ENCODE peak calls at places on chromosomes 11 and 22, in four cellular contexts. One of them, this sample, is unnamed.

GRCh38 chr11:66878554-66878953 is 21.7 kb downstream of the LRFN4 start:
- DNase-seq in mesothelial cell of epicardium: no peak
- DNase-seq in astrocyte of the cerebellum: no peak
- DNase-seq in tibial nerve: no peak
- DNase-seq in this sample: no peak

GRCh38 chr22:47613606-47614350 is 851.3 kb downstream of the TBC1D22A start:
- DNase-seq in mesothelial cell of epicardium: no peak
- DNase-seq in astrocyte of the cerebellum: no peak
- DNase-seq in tibial nerve: no peak
- DNase-seq in this sample: no peak

GRCh38 chr22:23166841-23167610 is 13.3 kb upstream of the BCR start:
- DNase-seq in astrocyte of the cerebellum: no peak
- DNase-seq in mesothelial cell of epicardium: no peak
- DNase-seq in tibial nerve: no peak
- DNase-seq in this sample: no peak

GRCh38 chr11:115776916-115777315 is 272.7 kb upstream of the CADM1 start:
- DNase-seq in tibial nerve: no peak
- DNase-seq in mesothelial cell of epicardium: no peak
- DNase-seq in astrocyte of the cerebellum: no peak
- DNase-seq in this sample: no peak

GRCh38 chr22:38270091-38270972 is 2.5 kb downstream of the TMEM184B start:
- DNase-seq in mesothelial cell of epicardium: no peak
- DNase-seq in astrocyte of the cerebellum: no peak
- DNase-seq in tibial nerve: no peak
- DNase-seq in this sample: no peak

GRCh38 chr11:124717786-124718634 is 21.7 kb upstream of the NRGN start:
- DNase-seq in astrocyte of the cerebellum: peak; percentile 20
- DNase-seq in mesothelial cell of epicardium: peak; percentile 43
- DNase-seq in tibial nerve: no peak
- DNase-seq in this sample: no peak

GRCh38 chr11:58647866-58648265 is 25.4 kb downstream of the CNTF start:
- DNase-seq in tibial nerve: no peak
- DNase-seq in mesothelial cell of epicardium: no peak
- DNase-seq in astrocyte of the cerebellum: no peak
- DNase-seq in this sample: no peak

GRCh38 chr11:76663912-76664440 is 6.6 kb downstream of the LRRC32 start:
- DNase-seq in tibial nerve: peak; percentile 3
- DNase-seq in mesothelial cell of epicardium: no peak
- DNase-seq in astrocyte of the cerebellum: no peak
- DNase-seq in this sample: no peak

GRCh38 chr11:66238786-66239413 is 29.5 kb upstream of the RAB1B start:
- DNase-seq in astrocyte of the cerebellum: no peak
- DNase-seq in mesothelial cell of epicardium: no peak
- DNase-seq in tibial nerve: no peak
- DNase-seq in this sample: no peak

GRCh38 chr22:32333141-32333768 is 24.4 kb upstream of the RFPL3 start:
- DNase-seq in tibial nerve: no peak
- DNase-seq in mesothelial cell of epicardium: no peak
- DNase-seq in astrocyte of the cerebellum: no peak
- DNase-seq in this sample: no peak

GRCh38 chr11:126628790-126629621 is 273.5 kb downstream of the ST3GAL4 start:
- DNase-seq in tibial nerve: no peak
- DNase-seq in mesothelial cell of epicardium: no peak
- DNase-seq in astrocyte of the cerebellum: no peak
- DNase-seq in this sample: no peak

GRCh38 chr11:14067686-14068085 is 105.2 kb downstream of the SPON1 start:
- DNase-seq in mesothelial cell of epicardium: no peak
- DNase-seq in astrocyte of the cerebellum: no peak
- DNase-seq in tibial nerve: no peak
- DNase-seq in this sample: no peak

DNA sequence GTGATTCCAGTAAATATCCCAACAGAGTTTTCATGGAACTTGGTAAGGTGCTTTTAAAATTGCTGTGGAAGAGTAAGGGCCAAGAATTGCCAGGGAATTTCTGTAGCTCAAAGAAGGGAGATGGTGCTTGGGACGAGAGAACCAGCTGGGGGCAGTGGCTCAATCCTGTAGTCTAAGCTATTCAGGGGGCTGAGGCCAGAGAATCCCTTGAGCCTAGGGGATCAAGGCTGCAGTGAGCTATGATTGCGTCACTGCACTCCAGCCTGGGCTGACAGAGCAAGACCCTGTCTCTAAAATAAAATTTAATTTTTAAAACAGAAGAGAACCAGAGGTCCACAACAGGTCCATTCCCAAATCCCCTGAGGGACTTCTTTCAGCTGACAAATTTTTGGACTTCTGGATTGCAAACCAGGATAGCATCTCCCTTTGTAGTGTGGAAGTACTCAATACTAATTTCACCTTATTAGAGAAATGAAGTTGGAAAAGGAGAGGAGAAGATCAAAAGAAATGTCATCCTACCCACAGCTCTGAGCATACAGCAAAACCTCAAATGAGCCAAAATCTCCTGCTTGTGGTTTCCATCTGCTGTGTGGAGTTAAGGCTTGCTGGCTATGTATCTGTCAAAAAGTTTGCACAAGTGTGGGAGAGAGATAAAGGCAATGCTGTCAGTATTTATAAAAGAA is 59.2 kb upstream of the CLPB start:
- DNase-seq in tibial nerve: no peak
- DNase-seq in mesothelial cell of epicardium: no peak
- DNase-seq in astrocyte of the cerebellum: no peak
- DNase-seq in this sample: no peak
- TF ChIP-seq CTCF in tibial nerve: no peak
- TF ChIP-seq CTCF in mesothelial cell of epicardium: no peak
- TF ChIP-seq CTCF in astrocyte of the cerebellum: no peak
- TF ChIP-seq CTCF in this sample: no peak

GRCh38 chr22:41935015-41935908 is 8.7 kb upstream of the TNFRSF13C start:
- DNase-seq in astrocyte of the cerebellum: no peak
- DNase-seq in mesothelial cell of epicardium: no peak
- DNase-seq in tibial nerve: no peak
- DNase-seq in this sample: no peak

GRCh38 chr22:41940853-41941765 is 5.8 kb downstream of the CENPM start:
- DNase-seq in mesothelial cell of epicardium: peak; percentile 85
- DNase-seq in astrocyte of the cerebellum: peak; percentile 64
- DNase-seq in tibial nerve: peak; percentile 80
- DNase-seq in this sample: peak; percentile 82

GRCh38 chr22:41936894-41937169 is 10.1 kb downstream of the CENPM start:
- DNase-seq in tibial nerve: no peak
- DNase-seq in astrocyte of the cerebellum: no peak
- DNase-seq in mesothelial cell of epicardium: no peak
- DNase-seq in this sample: no peak

GRCh38 chr22:41943661-41944209 is 3.2 kb downstream of the CENPM start:
- DNase-seq in astrocyte of the cerebellum: no peak
- DNase-seq in mesothelial cell of epicardium: no peak
- DNase-seq in tibial nerve: no peak
- DNase-seq in this sample: no peak

GRCh38 chr22:41939981-41940852 is 6.7 kb downstream of the CENPM start:
- DNase-seq in tibial nerve: no peak
- DNase-seq in astrocyte of the cerebellum: no peak
- DNase-seq in mesothelial cell of epicardium: no peak
- DNase-seq in this sample: no peak
- TF ChIP-seq CTCF in tibial nerve: no peak
- TF ChIP-seq CTCF in astrocyte of the cerebellum: no peak
- TF ChIP-seq CTCF in mesothelial cell of epicardium: no peak
- TF ChIP-seq CTCF in this sample: no peak

DNA sequence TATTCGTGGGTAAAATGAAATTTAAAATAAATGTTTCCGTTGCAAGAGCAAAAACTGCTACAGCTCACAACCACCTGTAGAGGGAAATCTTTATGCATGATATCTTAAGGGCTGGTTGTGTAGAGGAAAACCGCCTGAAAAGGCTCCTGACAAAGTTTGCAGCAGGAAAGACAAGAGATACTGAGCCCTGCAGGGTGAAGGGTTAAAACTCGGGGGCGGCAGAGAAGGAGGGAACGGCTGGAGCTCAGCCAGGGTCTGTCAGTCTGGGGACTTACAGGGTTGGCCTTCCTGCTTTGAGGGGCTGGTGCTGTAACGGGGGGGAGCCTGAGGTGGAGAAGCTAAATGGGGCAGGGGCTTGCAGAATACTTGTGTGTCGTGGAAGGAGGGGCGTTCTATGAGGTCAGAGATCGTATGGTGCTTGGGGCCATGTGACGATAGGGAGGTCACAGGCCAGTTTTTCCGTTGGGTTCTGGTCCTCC is 122.9 kb upstream of the HSD17B12 start:
- DNase-seq in astrocyte of the cerebellum: no peak
- DNase-seq in mesothelial cell of epicardium: no peak
- DNase-seq in tibial nerve: no peak
- DNase-seq in this sample: peak; percentile 50
- TF ChIP-seq CTCF in astrocyte of the cerebellum: peak; percentile 27
- TF ChIP-seq CTCF in mesothelial cell of epicardium: no peak
- TF ChIP-seq CTCF in tibial nerve: peak; percentile 23
- TF ChIP-seq CTCF in this sample: peak; percentile 48

GRCh38 chr11:129702410-129703390 is 112.9 kb upstream of the TMEM45B start:
- DNase-seq in tibial nerve: no peak
- DNase-seq in astrocyte of the cerebellum: no peak
- DNase-seq in mesothelial cell of epicardium: no peak
- DNase-seq in this sample: no peak

GRCh38 chr11:129701706-129702105 is 113.9 kb upstream of the TMEM45B start:
- DNase-seq in astrocyte of the cerebellum: no peak
- DNase-seq in tibial nerve: no peak
- DNase-seq in mesothelial cell of epicardium: no peak
- DNase-seq in this sample: no peak

GRCh38 chr11:129700701-129701100 is 114.9 kb upstream of the TMEM45B start:
- DNase-seq in mesothelial cell of epicardium: no peak
- DNase-seq in tibial nerve: no peak
- DNase-seq in astrocyte of the cerebellum: no peak
- DNase-seq in this sample: no peak

GRCh38 chr11:129698212-129698611 is 117.4 kb upstream of the TMEM45B start:
- DNase-seq in tibial nerve: no peak
- DNase-seq in mesothelial cell of epicardium: no peak
- DNase-seq in astrocyte of the cerebellum: no peak
- DNase-seq in this sample: no peak

DNA sequence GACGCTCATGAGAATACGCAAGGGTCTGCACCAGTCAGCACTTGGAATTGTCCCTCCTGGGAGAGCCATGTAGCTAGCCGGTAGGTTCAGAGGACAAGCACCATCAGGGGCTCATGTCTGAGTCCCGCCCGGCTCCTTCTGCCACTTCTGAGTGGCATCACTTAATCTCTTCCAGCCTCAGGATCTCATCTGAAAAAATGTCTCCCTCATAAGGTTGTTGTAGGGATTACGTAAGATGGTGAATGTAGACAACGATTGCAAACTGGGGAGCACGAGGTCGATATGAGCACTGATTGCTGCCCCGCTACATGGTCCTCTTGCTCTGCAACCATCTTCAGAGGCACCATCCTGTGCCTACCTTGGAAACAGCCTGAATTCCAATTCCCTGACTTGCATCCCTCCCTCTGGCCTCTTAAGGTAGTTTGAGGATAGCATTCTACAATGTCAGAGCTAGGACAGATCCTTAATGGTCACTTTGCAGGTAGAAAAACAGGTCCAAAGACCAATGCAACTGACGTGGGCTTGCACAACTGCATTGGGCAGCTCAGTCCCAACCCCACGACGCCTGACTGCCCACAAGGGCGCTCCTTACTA is 115.8 kb upstream of the TMEM45B start:
- DNase-seq in mesothelial cell of epicardium: no peak
- DNase-seq in astrocyte of the cerebellum: no peak
- DNase-seq in tibial nerve: no peak
- DNase-seq in this sample: no peak
- TF ChIP-seq CTCF in mesothelial cell of epicardium: no peak
- TF ChIP-seq CTCF in astrocyte of the cerebellum: no peak
- TF ChIP-seq CTCF in tibial nerve: no peak
- TF ChIP-seq CTCF in this sample: peak; percentile 23

GRCh38 chr11:134277176-134278001 is 1.2 kb downstream of the GLB1L3 start:
- DNase-seq in astrocyte of the cerebellum: no peak
- DNase-seq in mesothelial cell of epicardium: peak; percentile 26
- DNase-seq in tibial nerve: no peak
- DNase-seq in this sample: no peak

GRCh38 chr11:134276396-134277175 is 407 bp downstream of the GLB1L3 start:
- DNase-seq in astrocyte of the cerebellum: no peak
- DNase-seq in tibial nerve: no peak
- DNase-seq in mesothelial cell of epicardium: no peak
- DNase-seq in this sample: no peak

GRCh38 chr11:134275188-134275533 is 1.0 kb upstream of the GLB1L3 start:
- DNase-seq in astrocyte of the cerebellum: no peak
- DNase-seq in mesothelial cell of epicardium: no peak
- DNase-seq in tibial nerve: no peak
- DNase-seq in this sample: no peak

GRCh38 chr11:134273317-134273712 is 2.9 kb upstream of the GLB1L3 start:
- DNase-seq in astrocyte of the cerebellum: no peak
- DNase-seq in tibial nerve: no peak
- DNase-seq in mesothelial cell of epicardium: no peak
- DNase-seq in this sample: no peak

DNA sequence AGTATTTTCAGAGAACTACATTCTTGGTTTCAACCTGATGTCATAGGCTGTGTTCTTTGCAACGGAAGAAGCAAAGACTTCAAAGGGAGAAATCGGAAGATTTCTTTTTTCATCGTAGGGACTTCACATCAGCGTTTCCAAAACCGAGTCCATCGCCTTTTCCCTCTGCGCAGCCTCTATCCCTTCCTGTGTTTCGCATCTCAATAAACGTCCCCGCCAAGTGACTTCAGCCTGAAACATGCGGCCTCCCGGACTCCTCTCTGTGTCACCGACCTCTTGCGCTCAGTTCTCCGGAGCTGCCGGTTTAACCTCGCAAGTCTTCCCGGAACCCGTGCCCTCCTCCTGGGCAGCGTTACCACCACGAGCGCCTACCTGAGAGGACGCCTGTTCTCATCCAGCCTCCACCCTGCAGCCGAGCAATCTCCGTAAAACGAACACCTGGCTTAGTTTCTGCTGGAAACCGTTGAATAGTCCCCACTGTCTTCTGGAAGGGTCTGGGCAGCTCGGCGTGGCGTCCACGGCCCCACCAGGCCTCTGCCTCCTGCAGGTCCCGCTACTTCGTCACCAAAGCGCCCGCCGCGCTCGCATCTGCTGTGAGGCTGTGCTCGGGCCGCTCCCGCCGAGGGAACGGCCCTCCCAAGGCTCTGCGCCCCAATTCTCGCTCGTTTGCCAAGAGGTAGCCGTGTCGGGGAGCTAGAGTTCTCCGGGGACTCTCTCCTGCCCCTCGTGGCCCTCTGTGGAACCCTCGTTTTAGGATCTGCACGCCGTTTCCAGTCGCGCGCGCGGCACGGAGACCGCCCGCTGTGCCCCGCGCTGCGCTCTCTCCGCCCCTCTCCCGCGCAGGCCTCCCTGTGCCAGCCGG is at the start of gene GLB1L3:
- DNase-seq in tibial nerve: no peak
- DNase-seq in mesothelial cell of epicardium: peak; percentile 60
- DNase-seq in astrocyte of the cerebellum: no peak
- DNase-seq in this sample: peak; percentile 33
- TF ChIP-seq CTCF in tibial nerve: no peak
- TF ChIP-seq CTCF in mesothelial cell of epicardium: no peak
- TF ChIP-seq CTCF in astrocyte of the cerebellum: peak; percentile 44
- TF ChIP-seq CTCF in this sample: peak; percentile 49

GRCh38 chr11:128021304-128022006 is 565.9 kb downstream of the ETS1 start:
- DNase-seq in astrocyte of the cerebellum: no peak
- DNase-seq in tibial nerve: no peak
- DNase-seq in mesothelial cell of epicardium: no peak
- DNase-seq in this sample: no peak
- TF ChIP-seq CTCF in astrocyte of the cerebellum: peak; percentile 40
- TF ChIP-seq CTCF in tibial nerve: no peak
- TF ChIP-seq CTCF in mesothelial cell of epicardium: no peak
- TF ChIP-seq CTCF in this sample: peak; percentile 64